ENCODE peak calls at places on chromosomes 12 and 14, in seven cellular contexts. F is mammary epithelial cell, G is foreskin fibroblast, Q is coronary artery, D is psoas muscle, K is RWPE2, H is sigmoid colon. J is an unnamed sample.

GRCh38 chr12:117098361-117099217 is 627 bp downstream of the TESC start:
- DNase-seq in K (no peak), F (no peak), G (no peak), D (no peak), H (peak), Q (no peak), J (no peak)

GRCh38 chr12:105239304-105239703 is 3.3 kb upstream of the APPL2 start:
- DNase-seq in D (no peak), Q (no peak), F (no peak), K (no peak), H (no peak), G (no peak), J (no peak)

GRCh38 chr12:117662220-117662619 is 300.8 kb upstream of the NOS1 start:
- DNase-seq in G (no peak), F (no peak), Q (no peak), K (no peak), H (no peak), D (no peak), J (no peak)

GRCh38 chr12:102172436-102172835 is 25.2 kb downstream of the PMCH start:
- DNase-seq in Q (no peak), K (no peak), H (no peak), G (peak), D (no peak), F (no peak), J (no peak)

GRCh38 chr12:121003650-121004049 is 12.6 kb downstream of the C12orf43 start:
- DNase-seq in D (no peak), K (no peak), Q (no peak), F (no peak), G (no peak), H (no peak), J (no peak)

GRCh38 chr14:101588990-101589389 is 27.7 kb downstream of the DIO3 start:
- DNase-seq in K (no peak), H (no peak), D (no peak), Q (peak), G (no peak), F (no peak), J (no peak)

GRCh38 chr14:68680541-68681051 is 112.3 kb downstream of the ZFP36L1 start:
- DNase-seq in Q (no peak), F (no peak), G (peak), K (no peak), D (no peak), H (peak), J (peak)

GRCh38 chr12:113221997-113222729 is 899 bp downstream of the TPCN1 start:
- DNase-seq in F (peak), H (no peak), K (no peak), G (no peak), D (no peak), Q (no peak), J (no peak)

GRCh38 chr14:55579724-55580400 is at the start of gene KTN1:
- DNase-seq in G (peak), K (peak), D (peak), F (peak), Q (peak), H (peak), J (no peak)

GRCh38 chr12:19227190-19227879 is 97.8 kb downstream of the PLEKHA5 start:
- DNase-seq in D (no peak), H (no peak), Q (no peak), F (no peak), G (no peak), K (no peak), J (no peak)

DNA sequence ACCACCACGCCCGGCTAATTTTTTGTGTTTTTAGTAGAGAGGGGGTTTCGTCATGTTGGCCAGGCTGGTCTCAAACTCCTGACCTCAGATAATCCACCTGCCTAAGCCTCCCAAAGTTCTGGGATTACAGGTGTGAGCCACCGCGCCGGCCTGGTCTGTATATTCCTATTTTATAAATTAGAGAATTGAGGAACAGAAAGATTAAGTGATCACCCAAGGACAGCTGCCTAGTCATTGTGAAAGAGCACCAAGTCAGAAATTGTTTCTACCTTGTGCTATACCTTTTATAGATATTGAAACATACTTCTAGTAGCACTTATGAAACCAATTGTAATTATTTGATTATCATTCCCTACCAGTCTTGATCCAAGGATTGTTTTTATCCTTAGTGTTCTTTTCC is 1.9 kb downstream of the KNTC1 start:
- DNase-seq in Q (no peak), D (no peak), F (no peak), G (no peak), H (no peak), K (no peak), J (no peak)
- H3K4me3 ChIP-seq in Q (no peak), D (no peak), F (no peak), G (no peak), H (no peak), K (no peak), J (no peak)

GRCh38 chr12:64672925-64673409 is 62.7 kb downstream of the RASSF3 start:
- DNase-seq in H (peak), Q (no peak), G (peak), F (peak), K (no peak), D (peak), J (peak)
- TF ChIP-seq CTCF in H (no peak), Q (no peak), G (no peak), F (no peak), K (no peak), D (no peak), J (no peak)

GRCh38 chr12:92627511-92627910 is 75.3 kb upstream of the PLEKHG7 start:
- DNase-seq in F (no peak), G (no peak), K (no peak), Q (no peak), H (no peak), D (no peak), J (no peak)
- H3K4me3 ChIP-seq in F (no peak), G (no peak), K (no peak), Q (no peak), H (no peak), D (no peak), J (no peak)

GRCh38 chr14:65286443-65286842 is 126.1 kb upstream of the FUT8 start:
- DNase-seq in D (no peak), G (peak), Q (no peak), H (no peak), F (no peak), K (no peak), J (no peak)
- TF ChIP-seq CTCF in D (no peak), G (peak), Q (no peak), H (no peak), F (peak), K (peak), J (peak)

DNA sequence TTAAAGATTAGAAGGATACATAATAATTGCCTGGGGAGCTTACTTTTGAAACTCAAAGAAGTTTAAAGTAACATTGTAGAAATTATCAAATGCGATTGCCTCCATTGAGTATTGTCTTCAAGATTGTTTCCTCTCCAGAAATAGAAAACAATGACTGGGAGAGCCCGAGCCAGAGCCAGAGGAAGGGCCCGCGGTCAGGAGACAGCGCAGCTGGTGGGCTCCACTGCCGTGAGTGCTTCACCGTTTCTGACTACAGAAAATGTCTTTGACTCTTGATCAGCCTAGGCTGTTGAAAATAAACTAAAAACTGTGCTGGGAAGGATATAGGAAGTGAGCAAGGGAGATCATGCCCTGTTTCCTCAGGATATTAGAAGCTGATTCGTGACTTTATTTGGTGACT is 4.8 kb downstream of the PIWIL1 start:
- DNase-seq in F (no peak), D (no peak), Q (no peak), G (no peak), K (no peak), H (no peak), J (no peak)
- H3K4me3 ChIP-seq in F (no peak), D (no peak), Q (no peak), G (no peak), K (no peak), H (no peak), J (no peak)